ENCODE peak calls at places on chromosomes 5 and 9, in ten cellular contexts. D is SK-N-SH, S is A549, E is WTC11, F is HCT116, W is endothelial cell of umbilical vein, R is HepG2, Y is K562, B is H1, X is GM12878. Q is an unnamed sample.

GRCh38 chr9:135174981-135175380 is 87.5 kb downstream of the OLFM1 start:
- DNase-seq in D (no peak), S (no peak), E (no peak), F (no peak), W (no peak), R (no peak), Y (no peak), B (no peak), X (no peak), Q (no peak)

GRCh38 chr5:128763324-128763723 is 202.0 kb upstream of the SLC27A6 start:
- DNase-seq in D (no peak), S (no peak), E (no peak), F (no peak), W (no peak), R (no peak), Y (no peak), B (no peak), X (no peak), Q (no peak)

GRCh38 chr5:79495311-79495710 is 18.6 kb downstream of the HOMER1 start:
- DNase-seq in D (no peak), S (peak), E (no peak), F (no peak), W (no peak), R (peak), Y (no peak), B (no peak), X (no peak), Q (no peak)

GRCh38 chr9:116112236-116112635 is 41.4 kb upstream of the PAPPA start:
- DNase-seq in D (no peak), S (no peak), E (no peak), F (no peak), W (peak), R (no peak), Y (no peak), B (no peak), X (no peak), Q (no peak)

GRCh38 chr5:106331415-106331814 is 1339.3 kb downstream of the EFNA5 start:
- DNase-seq in D (no peak), S (no peak), E (no peak), F (no peak), W (no peak), R (no peak), Y (no peak), B (no peak), X (no peak), Q (no peak)

GRCh38 chr5:102545175-102545574 is 46.4 kb upstream of the SLCO6A1 start:
- DNase-seq in D (peak), S (peak), E (peak), F (peak), W (peak), R (peak), Y (no peak), B (peak), X (no peak), Q (peak)

GRCh38 chr9:126126012-126126411 is 200.6 kb upstream of the MVB12B start:
- DNase-seq in D (peak), S (no peak), E (no peak), F (no peak), W (no peak), R (no peak), Y (no peak), B (peak), X (no peak), Q (no peak)

GRCh38 chr5:123300266-123300665 is 122.9 kb downstream of the CEP120 start:
- DNase-seq in D (no peak), S (no peak), E (no peak), F (no peak), W (no peak), R (no peak), Y (no peak), B (no peak), X (no peak), Q (no peak)

GRCh38 chr5:175815126-175815913 is 56.1 kb upstream of the CPLX2 start:
- DNase-seq in D (no peak), S (no peak), E (no peak), F (no peak), W (no peak), R (no peak), Y (no peak), B (no peak), X (no peak), Q (no peak)

GRCh38 chr9:14661421-14662059 is 31.7 kb downstream of the ZDHHC21 start:
- DNase-seq in D (peak), S (peak), E (no peak), F (no peak), W (peak), R (peak), Y (peak), B (no peak), X (no peak), Q (peak)

GRCh38 chr5:78533356-78533755 is 115.2 kb downstream of the LHFPL2 start:
- DNase-seq in D (no peak), S (peak), E (no peak), F (no peak), W (peak), R (peak), Y (peak), B (no peak), X (no peak), Q (peak)

GRCh38 chr9:93678199-93679019 is 102.0 kb downstream of the PHF2 start:
- DNase-seq in D (peak), S (no peak), E (peak), F (no peak), W (no peak), R (no peak), Y (no peak), B (peak), X (no peak), Q (no peak)

GRCh38 chr5:134438641-134439621 is 27.2 kb upstream of the CDKN2AIPNL start:
- DNase-seq in D (no peak), S (peak), E (peak), F (no peak), W (no peak), R (peak), Y (no peak), B (no peak), X (no peak), Q (no peak)
- TF ChIP-seq MAX in D (peak), S (no peak), E (no peak), F (peak), W (no peak), R (no peak), Y (no peak), B (no peak), X (no peak), Q (no peak)

GRCh38 chr9:114287763-114288232 is 35.1 kb upstream of the ORM1 start:
- DNase-seq in D (no peak), S (no peak), E (no peak), F (no peak), W (no peak), R (no peak), Y (no peak), B (no peak), X (no peak), Q (no peak)
- TF ChIP-seq MAX in D (no peak), S (no peak), E (no peak), F (no peak), W (no peak), R (no peak), Y (no peak), B (no peak), X (no peak), Q (no peak)

DNA sequence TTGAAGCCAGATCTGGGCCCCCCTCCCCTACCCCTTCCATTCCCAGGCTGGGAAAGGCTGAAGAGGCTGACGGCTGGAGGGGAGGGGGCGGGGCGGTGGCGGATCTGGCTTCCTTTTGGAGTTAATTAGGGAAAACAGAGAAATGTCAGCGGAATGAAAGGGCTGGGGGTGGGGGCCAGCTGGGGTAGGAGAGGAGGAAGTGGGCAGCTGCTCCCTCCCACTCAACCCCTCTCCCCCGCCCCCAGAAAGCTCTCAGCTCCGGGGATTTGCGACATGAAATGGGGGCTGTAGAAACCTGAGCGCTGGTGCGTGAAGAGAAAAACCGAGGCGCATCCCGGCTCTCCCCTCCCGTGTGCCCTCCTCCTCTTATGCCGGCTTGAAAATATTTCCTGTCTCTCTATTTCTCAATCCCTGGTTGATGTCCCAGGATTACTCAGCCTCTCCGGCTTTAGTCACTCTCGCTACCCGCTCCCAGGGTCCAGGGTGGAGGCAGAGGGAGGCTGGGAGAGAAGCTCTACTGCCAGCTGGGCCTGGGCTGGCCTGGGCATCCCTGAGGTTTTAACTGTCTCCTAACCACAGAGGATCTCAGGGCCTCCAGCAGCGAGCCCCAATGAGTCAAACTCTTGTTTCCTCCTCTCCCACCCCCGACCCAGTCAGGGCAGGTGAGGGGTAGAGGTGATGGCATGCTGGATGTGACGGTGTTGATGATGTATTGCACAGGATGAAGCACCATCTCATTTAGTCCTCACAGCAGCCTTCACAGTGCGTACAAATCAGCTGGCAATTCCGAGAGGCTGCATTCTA is 20.1 kb downstream of the PCDHGC5 start:
- DNase-seq in D (peak), S (no peak), E (peak), F (no peak), W (peak), R (peak), Y (no peak), B (no peak), X (no peak), Q (peak)
- TF ChIP-seq MAX in D (peak), S (no peak), E (no peak), F (no peak), W (no peak), R (no peak), Y (no peak), B (no peak), X (no peak), Q (no peak)

DNA sequence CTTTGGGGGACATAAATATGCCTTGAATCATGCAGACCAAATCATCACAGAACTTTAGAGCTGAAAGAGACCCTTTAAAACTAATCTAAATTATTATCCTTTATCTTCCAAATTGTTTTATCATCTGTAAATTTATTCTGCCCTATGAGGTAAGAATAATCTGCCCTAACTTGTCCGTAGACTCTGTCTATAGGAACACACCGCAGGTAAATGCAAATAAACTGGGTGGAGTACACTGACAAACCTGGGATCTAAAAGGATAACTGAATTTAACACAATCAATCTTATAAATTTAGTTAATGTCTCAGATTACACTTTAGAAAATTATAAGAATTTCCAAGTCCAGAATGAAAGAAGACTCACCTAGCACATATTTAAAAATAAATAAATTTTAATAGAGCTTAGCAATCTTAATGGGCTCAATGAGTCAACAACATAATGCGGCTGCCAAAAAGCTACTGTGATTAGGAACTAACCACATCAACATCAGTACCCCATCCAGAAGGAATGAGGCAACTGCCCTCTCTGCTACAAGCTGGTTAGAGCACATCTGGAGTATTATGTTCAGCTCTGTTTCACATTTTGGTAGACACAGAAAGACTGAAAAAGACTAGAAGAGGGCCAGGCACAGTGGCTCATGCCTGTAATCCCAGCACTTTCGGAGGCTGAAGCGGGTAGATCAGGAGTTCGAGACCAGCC is 5.6 kb downstream of the MEGF9 start:
- DNase-seq in D (no peak), S (no peak), E (no peak), F (no peak), W (no peak), R (no peak), Y (no peak), B (no peak), X (no peak), Q (no peak)
- TF ChIP-seq MAX in D (no peak), S (no peak), E (no peak), F (no peak), W (no peak), R (no peak), Y (no peak), B (no peak), X (no peak), Q (no peak)

DNA sequence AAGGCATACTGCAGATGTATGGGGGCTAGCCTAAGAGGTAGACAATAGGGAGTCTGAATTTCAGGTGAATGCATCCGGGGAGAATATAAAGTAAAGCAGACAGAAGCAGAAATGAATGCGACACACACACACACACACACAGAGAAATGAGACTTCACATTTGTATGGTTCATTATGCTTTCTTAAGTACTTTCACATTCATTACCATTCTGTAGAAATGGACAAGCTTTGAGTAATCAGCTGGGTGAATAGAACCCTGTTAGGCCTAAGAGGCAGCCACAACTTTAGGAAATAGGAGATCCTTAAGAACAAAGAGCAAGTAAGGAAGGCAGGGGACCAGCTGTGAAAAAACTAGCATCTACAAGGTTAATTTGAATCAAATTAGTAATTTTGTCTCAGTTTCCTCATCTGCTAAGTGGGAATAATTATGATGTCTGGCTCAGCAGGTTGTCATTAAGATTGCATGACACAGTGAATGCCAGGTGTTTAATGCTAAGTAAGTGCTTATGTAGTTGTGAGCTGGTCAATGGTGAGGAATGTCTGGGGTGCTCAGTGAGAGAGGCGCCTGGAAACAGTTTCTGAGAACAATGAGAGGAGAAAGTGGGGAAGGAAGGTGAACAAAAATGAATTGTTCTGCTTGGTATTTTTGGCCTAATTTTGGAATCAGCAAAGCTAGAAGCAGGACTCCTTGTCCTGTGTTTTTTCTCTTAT is 265.8 kb upstream of the CLINT1 start:
- DNase-seq in D (no peak), S (no peak), E (no peak), F (no peak), W (no peak), R (no peak), Y (no peak), B (no peak), X (no peak), Q (no peak)
- TF ChIP-seq MAX in D (no peak), S (no peak), E (no peak), F (no peak), W (no peak), R (no peak), Y (no peak), B (no peak), X (no peak), Q (no peak)

GRCh38 chr5:76785493-76785892 is 33.3 kb upstream of the F2RL1 start:
- DNase-seq in D (no peak), S (peak), E (no peak), F (peak), W (peak), R (peak), Y (no peak), B (no peak), X (no peak), Q (no peak)
- TF ChIP-seq MAX in D (no peak), S (peak), E (no peak), F (peak), W (no peak), R (no peak), Y (no peak), B (no peak), X (no peak), Q (no peak)

GRCh38 chr5:73682176-73682575 is 56.2 kb downstream of the ARHGEF28 start:
- DNase-seq in D (no peak), S (no peak), E (no peak), F (no peak), W (no peak), R (no peak), Y (no peak), B (no peak), X (no peak), Q (no peak)
- TF ChIP-seq MAX in D (no peak), S (no peak), E (no peak), F (no peak), W (no peak), R (no peak), Y (no peak), B (no peak), X (no peak), Q (no peak)

Q was measured in NB4.